ENCODE peak calls at places on chromosomes 12 and 14, in six cellular contexts. F, H, R, B, O and Z are unnamed samples.

GRCh38 chr12:113684053-113684907 is 212.6 kb upstream of the LHX5 start:
- DNase-seq in B (peak; percentile 9), F (peak; percentile 50), O (no peak), R (no peak), H (no peak), Z (no peak)

GRCh38 chr12:4001869-4002268 is 128.7 kb upstream of the PARP11 start:
- DNase-seq in O (no peak), B (no peak), H (no peak), R (no peak), F (no peak), Z (no peak)

GRCh38 chr14:97813556-97813955 is 1016.4 kb downstream of the VRK1 start:
- DNase-seq in R (no peak), F (no peak), O (no peak), B (no peak), H (no peak), Z (no peak)

GRCh38 chr14:64708148-64709004 is 4.2 kb downstream of the PLEKHG3 start:
- DNase-seq in O (peak; percentile 80), R (peak; percentile 36), H (no peak), F (peak; percentile 60), B (no peak), Z (peak; percentile 31)

GRCh38 chr14:52267501-52268190 is at the start of gene PTGDR:
- DNase-seq in H (peak; percentile 40), F (peak; percentile 14), R (no peak), O (peak; percentile 61), B (no peak), Z (no peak)

GRCh38 chr12:123948401-123949117 is 24.1 kb downstream of the CCDC92 start:
- DNase-seq in O (no peak), H (no peak), B (no peak), F (no peak), R (no peak), Z (no peak)

GRCh38 chr12:125203145-125203765 is 138.0 kb downstream of the AACS start:
- DNase-seq in R (peak; percentile 16), B (no peak), F (no peak), O (no peak), H (no peak), Z (no peak)

GRCh38 chr12:2833327-2833726 is 1.5 kb downstream of the NRIP2 start:
- DNase-seq in F (no peak), B (no peak), H (no peak), O (no peak), R (no peak), Z (no peak)

GRCh38 chr14:72476657-72477499 is 417.0 kb downstream of the DPF3 start:
- DNase-seq in B (peak; percentile 79), O (no peak), R (peak; percentile 48), F (peak; percentile 95), H (peak; percentile 61), Z (no peak)

GRCh38 chr12:5066251-5066650 is 22.6 kb downstream of the KCNA5 start:
- DNase-seq in O (no peak), R (no peak), F (no peak), B (peak; percentile 16), H (no peak), Z (no peak)

GRCh38 chr12:50017047-50017446 is 8.2 kb downstream of the RACGAP1 start:
- DNase-seq in F (peak; percentile 47), H (no peak), R (peak; percentile 27), O (peak; percentile 80), B (peak; percentile 89), Z (peak; percentile 47)

GRCh38 chr12:123748661-123749060 is 13.4 kb upstream of the DNAH10 start:
- DNase-seq in O (no peak), H (no peak), R (no peak), F (peak; percentile 81), B (no peak), Z (no peak)

GRCh38 chr12:94644622-94645021 is 5.7 kb downstream of the TMCC3 start:
- DNase-seq in F (peak; percentile 84), B (peak; percentile 22), O (no peak), R (no peak), H (no peak), Z (no peak)

GRCh38 chr12:109264095-109264942 is 44.8 kb downstream of the FOXN4 start:
- DNase-seq in R (peak; percentile 64), O (peak; percentile 74), F (peak; percentile 11), H (peak; percentile 67), B (peak; percentile 40), Z (peak; percentile 29)

GRCh38 chr14:55125403-55125802 is 3.6 kb upstream of the LGALS3 start:
- DNase-seq in H (no peak), O (peak; percentile 65), F (peak; percentile 38), R (no peak), B (no peak), Z (no peak)

GRCh38 chr12:12927211-12928079 is 24.5 kb downstream of the GPRC5D start:
- DNase-seq in R (no peak), O (peak; percentile 77), F (no peak), H (peak; percentile 45), B (peak; percentile 41), Z (no peak)

GRCh38 chr12:95182868-95183415 is 34.3 kb downstream of the FGD6 start:
- DNase-seq in R (no peak), B (peak; percentile 69), F (peak; percentile 91), O (no peak), H (peak; percentile 10), Z (no peak)

GRCh38 chr14:104886690-104887622 is 21.9 kb downstream of the CEP170B start:
- DNase-seq in R (no peak), H (no peak), F (no peak), B (no peak), O (peak; percentile 48), Z (no peak)

GRCh38 chr14:49623941-49624806 is 3.6 kb downstream of the MGAT2 start:
- DNase-seq in R (no peak), H (no peak), O (no peak), B (peak; percentile 15), F (peak; percentile 59), Z (no peak)

GRCh38 chr12:32270818-32271710 is 128.3 kb upstream of the FGD4 start:
- DNase-seq in O (no peak), R (peak; percentile 62), B (peak; percentile 17), H (no peak), F (peak; percentile 43), Z (peak; percentile 33)